ENCODE peak calls at places on chromosomes 4 and X, in ten cellular contexts. Q, X, D, O, J, I, S, K, G and R are unnamed samples.

GRCh38 chr4:40309250-40309774 is 25.8 kb upstream of the CHRNA9 start:
- DNase-seq in Q (peak; percentile 52), X (no peak), D (peak; percentile 89), O (no peak), J (peak; percentile 89), I (no peak), S (peak; percentile 92), K (peak; percentile 86), G (peak; percentile 94), R (peak; percentile 61)

GRCh38 chrX:10197597-10198210 is 40.9 kb downstream of the CLCN4 start:
- DNase-seq in Q (no peak), X (no peak), D (no peak), O (no peak), J (peak; percentile 33), I (no peak), S (no peak), K (no peak), G (no peak), R (no peak)

GRCh38 chr4:184459413-184459812 is 14.9 kb downstream of the IRF2 start:
- DNase-seq in Q (no peak), X (no peak), D (no peak), O (no peak), J (peak; percentile 20), I (no peak), S (no peak), K (no peak), G (no peak), R (no peak)

GRCh38 chrX:261858-262390 is 19.3 kb upstream of the PLCXD1 start:
- DNase-seq in Q (no peak), X (no peak), D (no peak), O (no peak), J (peak; percentile 26), I (no peak), S (no peak), K (no peak), G (no peak), R (no peak)

GRCh38 chr4:72505314-72505744 is 63.7 kb downstream of the ADAMTS3 start:
- DNase-seq in Q (no peak), X (peak; percentile 18), D (no peak), O (peak; percentile 6), J (peak; percentile 83), I (no peak), S (no peak), K (no peak), G (no peak), R (no peak)

GRCh38 chrX:104370089-104370488 is 115.4 kb upstream of the ESX1 start:
- DNase-seq in Q (no peak), X (no peak), D (no peak), O (no peak), J (peak; percentile 2), I (no peak), S (no peak), K (no peak), G (no peak), R (no peak)

GRCh38 chr4:2250003-2250763 is 8.3 kb upstream of the HAUS3 start:
- DNase-seq in Q (no peak), X (no peak), D (no peak), O (no peak), J (no peak), I (no peak), S (peak; percentile 13), K (no peak), G (no peak), R (no peak)

GRCh38 chr4:87042986-87043820 is 108.4 kb downstream of the AFF1 start:
- DNase-seq in Q (no peak), X (no peak), D (no peak), O (no peak), J (no peak), I (no peak), S (no peak), K (no peak), G (no peak), R (no peak)

GRCh38 chr4:152572417-152573086 is 36.7 kb upstream of the FBXW7 start:
- DNase-seq in Q (no peak), X (no peak), D (no peak), O (no peak), J (peak; percentile 92), I (no peak), S (no peak), K (no peak), G (no peak), R (no peak)

GRCh38 chrX:146658379-146658778 is 151.2 kb upstream of the CXorf51B start:
- DNase-seq in Q (no peak), X (no peak), D (no peak), O (no peak), J (no peak), I (no peak), S (no peak), K (no peak), G (no peak), R (no peak)

GRCh38 chr4:145196747-145197146 is 16.4 kb upstream of the OTUD4 start:
- DNase-seq in Q (no peak), X (no peak), D (no peak), O (no peak), J (no peak), I (no peak), S (no peak), K (no peak), G (no peak), R (no peak)

GRCh38 chr4:91448668-91449330 is 855.0 kb upstream of the GRID2 start:
- DNase-seq in Q (no peak), X (no peak), D (no peak), O (no peak), J (peak; percentile 48), I (no peak), S (no peak), K (no peak), G (no peak), R (no peak)

GRCh38 chr4:18106620-18107019 is 85.1 kb upstream of the LCORL start:
- DNase-seq in Q (no peak), X (peak; percentile 64), D (no peak), O (no peak), J (no peak), I (no peak), S (no peak), K (no peak), G (no peak), R (no peak)

GRCh38 chr4:48490012-48490679 is at the start of gene ZAR1:
- DNase-seq in Q (no peak), X (no peak), D (no peak), O (peak; percentile 34), J (no peak), I (no peak), S (no peak), K (no peak), G (no peak), R (no peak)

GRCh38 chrX:15869695-15870094 is 15.1 kb upstream of the AP1S2 start:
- DNase-seq in Q (no peak), X (no peak), D (no peak), O (no peak), J (no peak), I (no peak), S (no peak), K (no peak), G (no peak), R (no peak)

GRCh38 chr4:1192091-1192492 is 19.7 kb upstream of the SPON2 start:
- DNase-seq in Q (peak; percentile 96), X (no peak), D (no peak), O (peak; percentile 50), J (peak; percentile 97), I (no peak), S (peak; percentile 14), K (no peak), G (no peak), R (peak; percentile 93)

GRCh38 chrX:41619221-41619620 is 69.6 kb upstream of the GPR34 start:
- DNase-seq in Q (no peak), X (no peak), D (no peak), O (no peak), J (no peak), I (no peak), S (no peak), K (no peak), G (no peak), R (no peak)

GRCh38 chr4:166228112-166228511 is 355.1 kb downstream of the TLL1 start:
- DNase-seq in Q (no peak), X (no peak), D (no peak), O (no peak), J (no peak), I (no peak), S (no peak), K (no peak), G (no peak), R (no peak)

GRCh38 chr4:1597021-1597931 is 86.8 kb downstream of the FAM53A start:
- DNase-seq in Q (no peak), X (no peak), D (no peak), O (no peak), J (no peak), I (no peak), S (no peak), K (no peak), G (no peak), R (no peak)

GRCh38 chr4:3240936-3241522 is 7.9 kb upstream of the MSANTD1 start:
- DNase-seq in Q (no peak), X (no peak), D (no peak), O (no peak), J (no peak), I (no peak), S (no peak), K (no peak), G (no peak), R (no peak)

GRCh38 chrX:150566734-150567182 is 1.7 kb upstream of the MTM1 start:
- DNase-seq in Q (no peak), X (no peak), D (no peak), O (no peak), J (no peak), I (no peak), S (no peak), K (no peak), G (no peak), R (no peak)

GRCh38 chr4:83417566-83417965 is 38.1 kb downstream of the HELQ start:
- DNase-seq in Q (no peak), X (no peak), D (no peak), O (no peak), J (no peak), I (no peak), S (no peak), K (no peak), G (no peak), R (no peak)

GRCh38 chr4:85039526-85039925 is 73.0 kb upstream of the WDFY3 start:
- DNase-seq in Q (peak; percentile 1), X (no peak), D (no peak), O (no peak), J (peak; percentile 64), I (no peak), S (no peak), K (no peak), G (no peak), R (no peak)

GRCh38 chr4:85409251-85409650 is 65.7 kb upstream of the ARHGAP24 start:
- DNase-seq in Q (no peak), X (no peak), D (no peak), O (no peak), J (peak; percentile 80), I (no peak), S (no peak), K (no peak), G (no peak), R (no peak)

GRCh38 chrX:17476411-17476810 is 101.4 kb downstream of the NHS start:
- DNase-seq in Q (no peak), X (no peak), D (no peak), O (no peak), J (no peak), I (no peak), S (no peak), K (no peak), G (no peak), R (no peak)

GRCh38 chr4:7964459-7964858 is 24.8 kb upstream of the AFAP1 start:
- DNase-seq in Q (no peak), X (no peak), D (peak; percentile 47), O (no peak), J (no peak), I (no peak), S (peak; percentile 58), K (no peak), G (peak; percentile 42), R (no peak)

GRCh38 chr4:173237722-173238121 is 69.1 kb downstream of the GALNT7 start:
- DNase-seq in Q (no peak), X (peak; percentile 43), D (no peak), O (no peak), J (no peak), I (no peak), S (no peak), K (no peak), G (no peak), R (no peak)

GRCh38 chr4:138972956-138973819 is 42.4 kb upstream of the NOCT start:
- DNase-seq in Q (no peak), X (peak; percentile 11), D (no peak), O (no peak), J (no peak), I (no peak), S (no peak), K (no peak), G (no peak), R (no peak)